ENCODE peak calls at places on chromosomes 7 and 10, in four cellular contexts. O, Y, F and B are unnamed samples.

GRCh38 chr7:41110186-41110585 is 592.7 kb downstream of the INHBA start:
- DNase-seq in O (no peak), Y (no peak), F (no peak), B (no peak)

GRCh38 chr10:33136271-33136670 is 178.2 kb upstream of the ITGB1 start:
- DNase-seq in O (no peak), Y (no peak), F (no peak), B (no peak)

GRCh38 chr7:100894860-100895700 is 608 bp downstream of the ACHE start:
- DNase-seq in O (no peak), Y (peak), F (peak), B (no peak)

GRCh38 chr10:71776528-71776927 is 3.2 kb upstream of the VSIR start:
- DNase-seq in O (no peak), Y (no peak), F (no peak), B (no peak)

GRCh38 chr7:4178887-4179286 is 503.2 kb upstream of the FOXK1 start:
- DNase-seq in O (no peak), Y (no peak), F (no peak), B (no peak)

GRCh38 chr10:93852721-93853120 is 41.1 kb upstream of the SLC35G1 start:
- DNase-seq in O (no peak), Y (no peak), F (no peak), B (no peak)

GRCh38 chr7:29940199-29940598 is 49.4 kb downstream of the SCRN1 start:
- DNase-seq in O (no peak), Y (no peak), F (no peak), B (no peak)

GRCh38 chr10:70956029-70956759 is 67.8 kb upstream of the PCBD1 start:
- DNase-seq in O (no peak), Y (no peak), F (no peak), B (no peak)

GRCh38 chr7:27080844-27081423 is 14.9 kb downstream of the HOXA1 start:
- DNase-seq in O (no peak), Y (no peak), F (no peak), B (no peak)

GRCh38 chr10:70455213-70455630 is 13.7 kb upstream of the NODAL start:
- DNase-seq in O (no peak), Y (no peak), F (no peak), B (no peak)

GRCh38 chr7:116210345-116211005 is at the start of gene TES:
- DNase-seq in O (peak), Y (peak), F (peak), B (no peak)

GRCh38 chr7:104207348-104207730 is 474 bp downstream of the ORC5 start:
- DNase-seq in O (peak), Y (no peak), F (no peak), B (no peak)

GRCh38 chr7:82805527-82805960 is 357.1 kb downstream of the PCLO start:
- DNase-seq in O (peak), Y (no peak), F (no peak), B (no peak)

GRCh38 chr10:1882168-1882567 is 144.8 kb upstream of the ADARB2 start:
- DNase-seq in O (no peak), Y (no peak), F (no peak), B (no peak)

GRCh38 chr7:42414961-42415505 is 178.0 kb upstream of the GLI3 start:
- DNase-seq in O (peak), Y (no peak), F (no peak), B (no peak)

GRCh38 chr7:36284470-36284869 is 105.2 kb upstream of the ANLN start:
- DNase-seq in O (no peak), Y (no peak), F (no peak), B (no peak)

GRCh38 chr7:117707080-117707479 is 166.2 kb downstream of the CTTNBP2 start:
- DNase-seq in O (no peak), Y (no peak), F (no peak), B (no peak)

GRCh38 chr10:31419394-31420063 is 100.5 kb downstream of the ZEB1 start:
- DNase-seq in O (peak), Y (no peak), F (no peak), B (no peak)

GRCh38 chr10:98321203-98321780 is 53.3 kb upstream of the LOXL4 start:
- DNase-seq in O (no peak), Y (no peak), F (no peak), B (peak)

GRCh38 chr10:95755511-95756004 is 405 bp upstream of the ENTPD1 start:
- DNase-seq in O (peak), Y (no peak), F (no peak), B (no peak)

GRCh38 chr10:104099941-104100340 is 14.3 kb upstream of the COL17A1 start:
- DNase-seq in O (no peak), Y (no peak), F (no peak), B (no peak)

GRCh38 chr10:104096692-104097091 is 11.0 kb upstream of the COL17A1 start:
- DNase-seq in O (no peak), Y (no peak), F (no peak), B (no peak)

GRCh38 chr10:104100795-104101194 is 15.1 kb upstream of the COL17A1 start:
- DNase-seq in O (no peak), Y (no peak), F (no peak), B (no peak)

GRCh38 chr10:104099274-104099673 is 13.6 kb upstream of the COL17A1 start:
- DNase-seq in O (peak), Y (no peak), F (no peak), B (no peak)

GRCh38 chr10:104098360-104098925 is 12.8 kb upstream of the COL17A1 start:
- DNase-seq in O (peak), Y (no peak), F (no peak), B (no peak)
- H3K4me3 ChIP-seq in O (no peak), Y (no peak), F (no peak), B (no peak)

DNA sequence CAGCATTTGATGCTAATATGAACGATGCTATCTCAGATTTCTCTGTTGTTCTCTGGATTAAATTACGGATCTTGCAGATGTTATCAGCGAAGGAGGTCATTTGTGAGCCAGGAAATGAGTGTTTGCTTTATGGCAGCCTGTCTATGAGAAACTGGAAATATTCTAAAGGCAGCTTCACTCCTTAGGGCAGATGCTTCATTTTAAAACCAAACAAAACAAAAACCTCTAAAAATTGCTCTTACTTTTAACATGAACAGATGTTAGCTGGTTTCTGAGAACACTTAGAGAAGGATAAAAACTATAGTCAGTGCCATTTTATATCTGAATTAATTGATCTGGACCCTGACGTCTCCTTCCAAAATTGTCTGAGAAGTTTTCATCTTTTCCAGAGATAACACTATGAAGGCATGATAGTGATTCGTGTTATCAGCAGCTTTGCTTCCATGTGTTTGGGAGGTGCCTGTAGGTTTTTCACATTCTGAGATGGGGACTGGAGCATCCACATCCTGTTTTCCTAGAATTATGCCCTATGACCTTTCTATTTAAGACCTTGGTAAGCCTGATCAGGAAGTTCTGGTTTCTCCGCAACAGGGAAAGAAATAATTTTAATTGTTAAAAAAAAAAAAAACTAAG is 53.1 kb downstream of the CPED1 start:
- DNase-seq in O (no peak), Y (no peak), F (no peak), B (no peak)
- H3K4me3 ChIP-seq in O (no peak), Y (no peak), F (no peak), B (no peak)

GRCh38 chr10:21034241-21034640 is 137.1 kb upstream of the NEBL start:
- DNase-seq in O (no peak), Y (no peak), F (no peak), B (no peak)
- H3K4me3 ChIP-seq in O (no peak), Y (no peak), F (no peak), B (no peak)

GRCh38 chr7:354597-355470 is 64.9 kb downstream of the FOXL3 start:
- DNase-seq in O (no peak), Y (no peak), F (no peak), B (no peak)

GRCh38 chr7:356087-356486 is 66.1 kb downstream of the FOXL3 start:
- DNase-seq in O (no peak), Y (no peak), F (no peak), B (no peak)

GRCh38 chr7:351681-352480 is 61.9 kb downstream of the FOXL3 start:
- DNase-seq in O (no peak), Y (no peak), F (peak), B (no peak)

GRCh38 chr7:355568-355967 is 65.6 kb downstream of the FOXL3 start:
- DNase-seq in O (no peak), Y (no peak), F (no peak), B (no peak)

GRCh38 chr7:353746-354325 is 63.9 kb downstream of the FOXL3 start:
- DNase-seq in O (no peak), Y (no peak), F (no peak), B (no peak)
- H3K4me3 ChIP-seq in O (no peak), Y (no peak), F (no peak), B (no peak)

GRCh38 chr7:25859732-25860131 is 292.3 kb upstream of the NFE2L3 start:
- DNase-seq in O (no peak), Y (no peak), F (no peak), B (no peak)

GRCh38 chr7:25858562-25859411 is 293.2 kb upstream of the NFE2L3 start:
- DNase-seq in O (no peak), Y (no peak), F (no peak), B (no peak)

GRCh38 chr7:25860206-25860881 is 291.7 kb upstream of the NFE2L3 start:
- DNase-seq in O (no peak), Y (no peak), F (no peak), B (no peak)

GRCh38 chr7:25858200-25858561 is 293.8 kb upstream of the NFE2L3 start:
- DNase-seq in O (no peak), Y (no peak), F (no peak), B (no peak)

DNA sequence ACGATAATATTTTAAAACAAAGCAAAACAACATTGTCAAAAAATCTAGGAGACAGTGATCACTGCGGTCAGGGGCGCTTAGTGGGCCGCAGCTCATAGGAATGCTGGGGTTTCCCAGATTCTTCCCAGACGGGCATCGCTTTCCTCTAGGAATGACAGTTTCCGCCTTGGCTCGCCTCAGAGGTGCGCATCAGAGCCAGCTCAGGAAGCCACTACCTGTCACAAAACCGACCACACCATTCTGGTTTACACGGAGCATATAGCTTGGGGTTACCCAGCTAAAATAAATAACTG is 292.6 kb upstream of the NFE2L3 start:
- DNase-seq in O (no peak), Y (no peak), F (no peak), B (no peak)
- H3K4me3 ChIP-seq in O (no peak), Y (no peak), F (no peak), B (no peak)

GRCh38 chr7:141366098-141366621 is 185.1 kb upstream of the AGK start:
- DNase-seq in O (no peak), Y (peak), F (no peak), B (no peak)
- H3K4me3 ChIP-seq in O (no peak), Y (peak), F (no peak), B (no peak)

DNA sequence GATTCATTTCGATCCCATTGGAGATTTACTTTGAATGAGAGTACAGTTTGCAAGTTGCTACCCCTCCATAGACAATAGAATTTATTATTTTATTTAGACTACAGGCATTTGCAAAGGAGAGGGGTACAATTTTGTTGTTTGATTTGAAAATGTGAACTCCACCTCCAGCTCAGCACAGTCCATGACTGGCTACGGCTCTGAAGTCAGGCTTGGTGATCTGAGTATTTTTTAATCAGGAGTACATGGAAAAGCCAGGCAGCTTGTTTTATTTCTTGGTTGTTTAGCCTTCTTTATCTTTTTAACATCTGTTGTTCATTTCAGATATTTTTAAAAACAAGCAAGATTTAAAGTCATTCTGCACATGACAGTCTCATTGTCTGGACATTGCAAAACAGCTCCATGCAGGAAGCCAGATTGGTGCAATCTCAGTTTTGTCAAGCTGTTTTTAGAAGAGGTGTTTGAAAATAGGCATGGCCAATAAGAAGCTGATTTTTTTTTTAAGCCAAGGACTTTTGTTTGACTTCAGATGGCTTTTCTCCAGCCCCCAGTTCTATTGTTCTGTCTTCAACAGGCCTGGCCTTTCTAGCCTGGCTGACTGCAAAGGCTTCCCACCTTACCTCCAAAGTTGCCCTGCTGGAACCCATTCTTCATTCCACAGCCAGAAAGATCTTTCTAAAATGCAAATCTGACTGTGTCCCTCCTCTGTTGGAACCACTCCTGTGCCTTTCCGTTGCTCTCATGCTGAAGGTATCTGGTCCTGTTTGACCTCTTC is 12.2 kb downstream of the PLXDC2 start:
- DNase-seq in O (peak), Y (no peak), F (no peak), B (no peak)
- H3K4me3 ChIP-seq in O (no peak), Y (no peak), F (no peak), B (no peak)

GRCh38 chr10:92156874-92157273 is 134.0 kb downstream of the CPEB3 start:
- DNase-seq in O (peak), Y (no peak), F (no peak), B (no peak)
- H3K4me3 ChIP-seq in O (no peak), Y (no peak), F (no peak), B (no peak)

GRCh38 chr10:8331896-8332729 is 277.6 kb downstream of the GATA3 start:
- DNase-seq in O (peak), Y (peak), F (peak), B (peak)
- H3K4me3 ChIP-seq in O (peak), Y (no peak), F (peak), B (peak)

DNA sequence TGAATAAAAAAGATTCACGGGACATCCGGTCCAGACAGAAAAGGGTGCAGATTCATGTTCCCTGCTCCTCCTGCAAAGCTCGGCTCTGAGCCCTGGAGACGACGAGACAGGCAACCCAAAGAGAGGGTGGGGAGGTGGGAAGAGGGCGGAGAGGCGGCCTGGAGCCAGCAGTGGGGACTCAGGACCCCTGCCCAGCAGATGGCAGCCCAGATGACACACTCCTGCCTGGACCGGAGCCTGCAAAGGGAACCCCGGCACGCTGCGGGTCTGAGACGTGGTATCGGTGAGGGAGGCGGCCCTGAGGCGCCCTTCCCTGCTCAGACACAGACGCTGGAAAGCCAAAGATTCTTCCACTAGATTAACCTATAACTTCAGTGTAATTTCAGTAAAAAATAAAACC is 250.8 kb downstream of the ELFN1 start:
- DNase-seq in O (no peak), Y (no peak), F (no peak), B (no peak)
- H3K4me3 ChIP-seq in O (no peak), Y (no peak), F (no peak), B (no peak)